ENCODE peak calls at places on chromosomes 2 and 18, in eight cellular contexts. One of them, this sample, is unnamed.

GRCh38 chr18:31301201-31301655 is 16.7 kb upstream of the DSG1 start:
- DNase-seq in cardiac muscle cell: peak
- DNase-seq in foreskin fibroblast: no peak
- DNase-seq in psoas muscle: no peak
- DNase-seq in lower lobe of right lung: no peak
- DNase-seq in mammary epithelial cell: peak
- DNase-seq in adrenal gland: no peak
- DNase-seq in omental fat pad: no peak
- DNase-seq in this sample: no peak

GRCh38 chr2:224206816-224207215 is 167.7 kb upstream of the SERPINE2 start:
- DNase-seq in cardiac muscle cell: no peak
- DNase-seq in foreskin fibroblast: no peak
- DNase-seq in psoas muscle: no peak
- DNase-seq in lower lobe of right lung: no peak
- DNase-seq in mammary epithelial cell: peak
- DNase-seq in adrenal gland: no peak
- DNase-seq in omental fat pad: no peak
- DNase-seq in this sample: no peak

GRCh38 chr18:68431111-68431921 is 283.6 kb downstream of the TMX3 start:
- DNase-seq in cardiac muscle cell: no peak
- DNase-seq in foreskin fibroblast: no peak
- DNase-seq in psoas muscle: no peak
- DNase-seq in lower lobe of right lung: no peak
- DNase-seq in mammary epithelial cell: no peak
- DNase-seq in adrenal gland: no peak
- DNase-seq in omental fat pad: no peak
- DNase-seq in this sample: no peak

GRCh38 chr2:75503048-75503607 is 57.6 kb downstream of the EVA1A start:
- DNase-seq in cardiac muscle cell: peak
- DNase-seq in foreskin fibroblast: peak
- DNase-seq in psoas muscle: no peak
- DNase-seq in lower lobe of right lung: no peak
- DNase-seq in mammary epithelial cell: peak
- DNase-seq in adrenal gland: no peak
- DNase-seq in omental fat pad: no peak
- DNase-seq in this sample: no peak

GRCh38 chr2:148375214-148375613 is 269.3 kb upstream of the EPC2 start:
- DNase-seq in cardiac muscle cell: peak
- DNase-seq in foreskin fibroblast: no peak
- DNase-seq in psoas muscle: no peak
- DNase-seq in lower lobe of right lung: no peak
- DNase-seq in mammary epithelial cell: no peak
- DNase-seq in adrenal gland: no peak
- DNase-seq in omental fat pad: no peak
- DNase-seq in this sample: no peak

GRCh38 chr2:58634653-58635347 is 393.7 kb upstream of the FANCL start:
- DNase-seq in cardiac muscle cell: no peak
- DNase-seq in foreskin fibroblast: peak
- DNase-seq in psoas muscle: no peak
- DNase-seq in lower lobe of right lung: no peak
- DNase-seq in mammary epithelial cell: peak
- DNase-seq in adrenal gland: no peak
- DNase-seq in omental fat pad: no peak
- DNase-seq in this sample: no peak

GRCh38 chr2:216281316-216281715 is 91.0 kb downstream of the MARCHF4 start:
- DNase-seq in cardiac muscle cell: no peak
- DNase-seq in foreskin fibroblast: no peak
- DNase-seq in psoas muscle: no peak
- DNase-seq in lower lobe of right lung: no peak
- DNase-seq in mammary epithelial cell: no peak
- DNase-seq in adrenal gland: no peak
- DNase-seq in omental fat pad: no peak
- DNase-seq in this sample: no peak

GRCh38 chr2:146633159-146633558 is 1211.7 kb upstream of the ACVR2A start:
- DNase-seq in cardiac muscle cell: no peak
- DNase-seq in foreskin fibroblast: no peak
- DNase-seq in psoas muscle: no peak
- DNase-seq in lower lobe of right lung: no peak
- DNase-seq in mammary epithelial cell: no peak
- DNase-seq in adrenal gland: no peak
- DNase-seq in omental fat pad: no peak
- DNase-seq in this sample: no peak

GRCh38 chr2:133760366-133760765 is 192.1 kb upstream of the NCKAP5 start:
- DNase-seq in cardiac muscle cell: no peak
- DNase-seq in foreskin fibroblast: peak
- DNase-seq in psoas muscle: no peak
- DNase-seq in lower lobe of right lung: no peak
- DNase-seq in mammary epithelial cell: no peak
- DNase-seq in adrenal gland: no peak
- DNase-seq in omental fat pad: no peak
- DNase-seq in this sample: no peak

GRCh38 chr2:170763232-170763631 is 6.9 kb upstream of the ERICH2 start:
- DNase-seq in cardiac muscle cell: no peak
- DNase-seq in foreskin fibroblast: no peak
- DNase-seq in psoas muscle: no peak
- DNase-seq in lower lobe of right lung: no peak
- DNase-seq in mammary epithelial cell: no peak
- DNase-seq in adrenal gland: no peak
- DNase-seq in omental fat pad: no peak
- DNase-seq in this sample: no peak

GRCh38 chr2:137888845-137889244 is 75.4 kb upstream of the HNMT start:
- DNase-seq in cardiac muscle cell: peak
- DNase-seq in foreskin fibroblast: peak
- DNase-seq in psoas muscle: no peak
- DNase-seq in lower lobe of right lung: peak
- DNase-seq in mammary epithelial cell: peak
- DNase-seq in adrenal gland: no peak
- DNase-seq in omental fat pad: no peak
- DNase-seq in this sample: peak

GRCh38 chr18:13642440-13642827 is 83.9 kb downstream of the FAM210A start:
- DNase-seq in cardiac muscle cell: no peak
- DNase-seq in foreskin fibroblast: no peak
- DNase-seq in psoas muscle: no peak
- DNase-seq in lower lobe of right lung: no peak
- DNase-seq in mammary epithelial cell: no peak
- DNase-seq in adrenal gland: no peak
- DNase-seq in omental fat pad: no peak
- DNase-seq in this sample: no peak

GRCh38 chr18:44643004-44643403 is 37.7 kb upstream of the SETBP1 start:
- DNase-seq in cardiac muscle cell: no peak
- DNase-seq in foreskin fibroblast: no peak
- DNase-seq in psoas muscle: no peak
- DNase-seq in lower lobe of right lung: no peak
- DNase-seq in mammary epithelial cell: no peak
- DNase-seq in adrenal gland: no peak
- DNase-seq in omental fat pad: no peak
- DNase-seq in this sample: no peak

GRCh38 chr2:25202290-25202689 is 33.9 kb upstream of the POMC start:
- DNase-seq in cardiac muscle cell: no peak
- DNase-seq in foreskin fibroblast: no peak
- DNase-seq in psoas muscle: no peak
- DNase-seq in lower lobe of right lung: no peak
- DNase-seq in mammary epithelial cell: no peak
- DNase-seq in adrenal gland: no peak
- DNase-seq in omental fat pad: no peak
- DNase-seq in this sample: no peak

GRCh38 chr2:138649571-138649970 is 130.6 kb downstream of the NXPH2 start:
- DNase-seq in cardiac muscle cell: no peak
- DNase-seq in foreskin fibroblast: no peak
- DNase-seq in psoas muscle: no peak
- DNase-seq in lower lobe of right lung: no peak
- DNase-seq in mammary epithelial cell: peak
- DNase-seq in adrenal gland: no peak
- DNase-seq in omental fat pad: no peak
- DNase-seq in this sample: no peak

GRCh38 chr2:47640356-47640755 is 142.6 kb upstream of the MSH6 start:
- DNase-seq in cardiac muscle cell: no peak
- DNase-seq in foreskin fibroblast: no peak
- DNase-seq in psoas muscle: no peak
- DNase-seq in lower lobe of right lung: no peak
- DNase-seq in mammary epithelial cell: no peak
- DNase-seq in adrenal gland: no peak
- DNase-seq in omental fat pad: no peak
- DNase-seq in this sample: no peak

GRCh38 chr2:201116115-201116958 is at the start of gene CFLAR:
- DNase-seq in cardiac muscle cell: peak
- DNase-seq in foreskin fibroblast: peak
- DNase-seq in psoas muscle: peak
- DNase-seq in lower lobe of right lung: peak
- DNase-seq in mammary epithelial cell: peak
- DNase-seq in adrenal gland: peak
- DNase-seq in omental fat pad: no peak
- DNase-seq in this sample: peak

GRCh38 chr2:46857871-46858696 is 57.5 kb downstream of the MCFD2 start:
- DNase-seq in cardiac muscle cell: peak
- DNase-seq in foreskin fibroblast: peak
- DNase-seq in psoas muscle: no peak
- DNase-seq in lower lobe of right lung: no peak
- DNase-seq in mammary epithelial cell: peak
- DNase-seq in adrenal gland: no peak
- DNase-seq in omental fat pad: no peak
- DNase-seq in this sample: no peak

DNA sequence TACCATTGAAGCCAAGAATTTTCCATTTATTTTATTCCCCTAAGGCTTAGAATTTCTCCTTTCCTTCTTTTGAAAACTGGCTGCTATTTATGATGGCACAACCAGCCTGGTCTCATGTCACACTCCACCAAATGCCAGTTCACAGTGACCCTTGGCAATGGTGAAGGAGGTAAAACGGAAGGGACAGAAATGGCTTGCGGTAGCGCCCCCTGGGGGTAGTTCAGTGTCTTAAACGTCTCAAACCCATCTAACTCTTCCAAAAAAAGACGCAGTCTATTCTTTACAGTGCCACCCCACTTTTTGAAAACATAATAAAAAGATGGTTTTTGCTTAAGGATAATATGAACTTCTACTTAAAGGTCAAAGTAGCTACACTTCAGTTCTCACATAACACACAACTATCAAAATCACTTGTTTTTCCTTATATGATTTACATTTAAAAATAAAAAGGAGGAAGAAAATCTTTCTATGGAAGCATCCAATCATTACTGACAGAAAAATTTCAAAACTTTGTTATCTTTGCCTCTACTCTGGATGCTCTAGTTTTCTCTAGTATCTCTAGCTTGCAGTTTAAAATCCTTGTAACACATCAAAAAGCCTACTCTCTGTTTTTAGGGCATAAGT is 28.0 kb downstream of the PNO1 start:
- DNase-seq in cardiac muscle cell: peak
- DNase-seq in foreskin fibroblast: no peak
- DNase-seq in psoas muscle: peak
- DNase-seq in lower lobe of right lung: peak
- DNase-seq in mammary epithelial cell: peak
- DNase-seq in adrenal gland: no peak
- DNase-seq in omental fat pad: no peak
- DNase-seq in this sample: no peak
- TF ChIP-seq CTCF in cardiac muscle cell: peak
- TF ChIP-seq CTCF in foreskin fibroblast: peak
- TF ChIP-seq CTCF in psoas muscle: peak
- TF ChIP-seq CTCF in lower lobe of right lung: peak
- TF ChIP-seq CTCF in mammary epithelial cell: peak
- TF ChIP-seq CTCF in adrenal gland: peak
- TF ChIP-seq CTCF in omental fat pad: no peak
- TF ChIP-seq CTCF in this sample: peak

DNA sequence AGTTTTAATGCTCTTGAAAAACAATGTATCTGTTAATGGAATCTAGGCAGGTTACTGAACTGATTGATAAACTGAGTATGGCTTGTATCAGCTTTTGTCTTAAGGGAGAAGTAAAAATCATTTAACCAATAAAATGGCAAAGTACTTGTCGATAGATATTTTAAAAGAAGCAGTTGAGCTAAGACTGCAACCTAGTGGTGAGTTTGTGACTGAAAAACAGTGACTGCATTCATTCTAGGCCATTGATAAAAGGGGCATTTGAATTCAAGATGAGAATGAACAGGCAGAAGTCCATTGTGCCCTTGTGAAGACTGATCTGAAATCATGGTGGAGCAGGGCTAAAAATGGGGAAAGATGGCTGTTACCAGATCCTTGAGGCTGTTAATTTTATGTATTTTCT is 59.4 kb upstream of the MSTN start:
- DNase-seq in cardiac muscle cell: peak
- DNase-seq in foreskin fibroblast: peak
- DNase-seq in psoas muscle: no peak
- DNase-seq in lower lobe of right lung: no peak
- DNase-seq in mammary epithelial cell: no peak
- DNase-seq in adrenal gland: no peak
- DNase-seq in omental fat pad: no peak
- DNase-seq in this sample: no peak
- TF ChIP-seq CTCF in cardiac muscle cell: peak
- TF ChIP-seq CTCF in foreskin fibroblast: peak
- TF ChIP-seq CTCF in psoas muscle: peak
- TF ChIP-seq CTCF in lower lobe of right lung: no peak
- TF ChIP-seq CTCF in mammary epithelial cell: peak
- TF ChIP-seq CTCF in adrenal gland: no peak
- TF ChIP-seq CTCF in omental fat pad: no peak
- TF ChIP-seq CTCF in this sample: no peak

GRCh38 chr2:101038455-101039255 is 36.6 kb downstream of the RPL31 start:
- DNase-seq in cardiac muscle cell: peak
- DNase-seq in foreskin fibroblast: peak
- DNase-seq in psoas muscle: no peak
- DNase-seq in lower lobe of right lung: no peak
- DNase-seq in mammary epithelial cell: peak
- DNase-seq in adrenal gland: no peak
- DNase-seq in omental fat pad: no peak
- DNase-seq in this sample: no peak
- TF ChIP-seq CTCF in cardiac muscle cell: peak
- TF ChIP-seq CTCF in foreskin fibroblast: peak
- TF ChIP-seq CTCF in psoas muscle: peak
- TF ChIP-seq CTCF in lower lobe of right lung: peak
- TF ChIP-seq CTCF in mammary epithelial cell: peak
- TF ChIP-seq CTCF in adrenal gland: peak
- TF ChIP-seq CTCF in omental fat pad: no peak
- TF ChIP-seq CTCF in this sample: peak

GRCh38 chr18:57444301-57444759 is 9.2 kb downstream of the ONECUT2 start:
- DNase-seq in cardiac muscle cell: no peak
- DNase-seq in foreskin fibroblast: no peak
- DNase-seq in psoas muscle: no peak
- DNase-seq in lower lobe of right lung: no peak
- DNase-seq in mammary epithelial cell: no peak
- DNase-seq in adrenal gland: no peak
- DNase-seq in omental fat pad: no peak
- DNase-seq in this sample: no peak

GRCh38 chr18:57443716-57444115 is 8.5 kb downstream of the ONECUT2 start:
- DNase-seq in cardiac muscle cell: no peak
- DNase-seq in foreskin fibroblast: no peak
- DNase-seq in psoas muscle: no peak
- DNase-seq in lower lobe of right lung: no peak
- DNase-seq in mammary epithelial cell: no peak
- DNase-seq in adrenal gland: no peak
- DNase-seq in omental fat pad: no peak
- DNase-seq in this sample: no peak

GRCh38 chr18:57446322-57446721 is 11.1 kb downstream of the ONECUT2 start:
- DNase-seq in cardiac muscle cell: no peak
- DNase-seq in foreskin fibroblast: no peak
- DNase-seq in psoas muscle: no peak
- DNase-seq in lower lobe of right lung: no peak
- DNase-seq in mammary epithelial cell: no peak
- DNase-seq in adrenal gland: no peak
- DNase-seq in omental fat pad: no peak
- DNase-seq in this sample: no peak

GRCh38 chr18:57445488-57446319 is 10.5 kb downstream of the ONECUT2 start:
- DNase-seq in cardiac muscle cell: no peak
- DNase-seq in foreskin fibroblast: no peak
- DNase-seq in psoas muscle: no peak
- DNase-seq in lower lobe of right lung: no peak
- DNase-seq in mammary epithelial cell: no peak
- DNase-seq in adrenal gland: no peak
- DNase-seq in omental fat pad: no peak
- DNase-seq in this sample: no peak

GRCh38 chr18:57447154-57447621 is 12.0 kb downstream of the ONECUT2 start:
- DNase-seq in cardiac muscle cell: peak
- DNase-seq in foreskin fibroblast: peak
- DNase-seq in psoas muscle: no peak
- DNase-seq in lower lobe of right lung: no peak
- DNase-seq in mammary epithelial cell: no peak
- DNase-seq in adrenal gland: no peak
- DNase-seq in omental fat pad: no peak
- DNase-seq in this sample: peak
- TF ChIP-seq CTCF in cardiac muscle cell: no peak
- TF ChIP-seq CTCF in foreskin fibroblast: no peak
- TF ChIP-seq CTCF in psoas muscle: no peak
- TF ChIP-seq CTCF in lower lobe of right lung: no peak
- TF ChIP-seq CTCF in mammary epithelial cell: no peak
- TF ChIP-seq CTCF in adrenal gland: no peak
- TF ChIP-seq CTCF in omental fat pad: no peak
- TF ChIP-seq CTCF in this sample: peak